ENCODE peak calls at places on chromosomes 1 and 21, in ten cellular contexts. M is CD8-positive, alpha-beta T cell; W is upper lobe of right lung; Y is fibroblast of lung; X is brain microvascular endothelial cell; C is tibial artery; T is neural progenitor cell; Z is esophagus squamous epithelium; O is HCT116; L is thoracic aorta. R is an unnamed sample.

GRCh38 chr1:51193564-51193963 is 42.5 kb upstream of the RNF11 start:
- DNase-seq in M (no peak), W (no peak), Y (no peak), X (no peak), C (no peak), T (no peak), Z (no peak), O (no peak), L (no peak), R (no peak)

GRCh38 chr1:14113841-14114567 is 414.0 kb downstream of the PRDM2 start:
- DNase-seq in M (no peak), W (peak; percentile 68), Y (peak; percentile 50), X (no peak), C (no peak), T (peak; percentile 87), Z (no peak), O (no peak), L (no peak), R (no peak)

GRCh38 chr1:7584643-7585042 is 186.5 kb upstream of the VAMP3 start:
- DNase-seq in M (no peak), W (no peak), Y (no peak), X (no peak), C (peak; percentile 55), T (no peak), Z (no peak), O (no peak), L (no peak), R (no peak)

GRCh38 chr1:92695104-92695503 is 89.8 kb downstream of the EVI5 start:
- DNase-seq in M (no peak), W (no peak), Y (no peak), X (no peak), C (no peak), T (no peak), Z (no peak), O (no peak), L (no peak), R (no peak)

GRCh38 chr21:42118901-42119300 is 47.8 kb downstream of the UMODL1 start:
- DNase-seq in M (no peak), W (no peak), Y (no peak), X (no peak), C (no peak), T (no peak), Z (no peak), O (no peak), L (no peak), R (peak; percentile 60)

GRCh38 chr1:166165661-166166399 is 971 bp downstream of the FAM78B start:
- DNase-seq in M (no peak), W (no peak), Y (peak; percentile 26), X (no peak), C (peak; percentile 64), T (peak; percentile 41), Z (no peak), O (no peak), L (no peak), R (no peak)

GRCh38 chr1:30185313-30185712 is 538.1 kb downstream of the MATN1 start:
- DNase-seq in M (no peak), W (no peak), Y (no peak), X (no peak), C (no peak), T (no peak), Z (no peak), O (no peak), L (no peak), R (no peak)

GRCh38 chr1:15218287-15219279 is 28.4 kb upstream of the FHAD1 start:
- DNase-seq in M (no peak), W (peak; percentile 55), Y (peak; percentile 19), X (peak; percentile 89), C (no peak), T (no peak), Z (no peak), O (peak; percentile 23), L (no peak), R (no peak)

GRCh38 chr1:233909195-233909594 is 4.7 kb downstream of the SLC35F3 start:
- DNase-seq in M (no peak), W (no peak), Y (no peak), X (no peak), C (no peak), T (no peak), Z (no peak), O (peak; percentile 96), L (no peak), R (no peak)

GRCh38 chr1:163664706-163665321 is 343.1 kb downstream of the NUF2 start:
- DNase-seq in M (no peak), W (no peak), Y (peak; percentile 81), X (no peak), C (no peak), T (no peak), Z (no peak), O (no peak), L (no peak), R (no peak)

GRCh38 chr1:85297855-85298629 is 21.6 kb upstream of the BCL10 start:
- DNase-seq in M (peak; percentile 61), W (no peak), Y (peak; percentile 100), X (peak; percentile 96), C (no peak), T (no peak), Z (no peak), O (peak; percentile 89), L (peak; percentile 43), R (peak; percentile 45)

GRCh38 chr21:39837861-39838359 is 29.3 kb upstream of the PCP4 start:
- DNase-seq in M (no peak), W (no peak), Y (no peak), X (no peak), C (no peak), T (no peak), Z (no peak), O (no peak), L (no peak), R (no peak)

GRCh38 chr21:44301961-44302406 is 2.1 kb downstream of the PFKL start:
- DNase-seq in M (no peak), W (no peak), Y (no peak), X (no peak), C (no peak), T (no peak), Z (no peak), O (no peak), L (no peak), R (no peak)
- H3K27ac ChIP-seq in M (no peak overlapping the region), W (no peak overlapping the region), Y (no peak overlapping the region), X (no peak overlapping the region), C (no peak overlapping the region), T (no peak overlapping the region), Z (peak overlapping the region; percentile 43), O (peak overlapping the region; percentile 18), L (no peak overlapping the region), R (peak overlapping the region; percentile 11)

GRCh38 chr1:53383471-53383870 is 55.6 kb upstream of the LRP8 start:
- DNase-seq in M (no peak), W (no peak), Y (no peak), X (no peak), C (no peak), T (no peak), Z (no peak), O (no peak), L (no peak), R (no peak)
- H3K27me3 ChIP-seq in M (no peaks in the 10 kb centered on the region), W (no peaks in the 10 kb centered on the region), Y (peaks cover 6% of the 10 kb centered on the region), X (no peaks in the 10 kb centered on the region), C (peaks cover 17% of the 10 kb centered on the region), T (no peaks in the 10 kb centered on the region), Z (no peaks in the 10 kb centered on the region), O (no peaks in the 10 kb centered on the region), L (no peaks in the 10 kb centered on the region), R (peaks cover 3% of the 10 kb centered on the region)

GRCh38 chr1:201675143-201675542 is 136.2 kb downstream of the NAV1 start:
- DNase-seq in M (no peak), W (no peak), Y (no peak), X (no peak), C (no peak), T (no peak), Z (no peak), O (no peak), L (no peak), R (no peak)
- H3K27ac ChIP-seq in M (no peak overlapping the region), W (no peak overlapping the region), Y (no peak overlapping the region), X (no peak overlapping the region), C (no peak overlapping the region), T (no peak overlapping the region), Z (no peak overlapping the region), O (no peak overlapping the region), L (no peak overlapping the region), R (no peak overlapping the region)

GRCh38 chr1:203441811-203442210 is 33.8 kb upstream of the PRELP start:
- DNase-seq in M (no peak), W (no peak), Y (no peak), X (no peak), C (no peak), T (no peak), Z (no peak), O (no peak), L (no peak), R (no peak)
- H3K27me3 ChIP-seq in M (no peaks in the 10 kb centered on the region), W (peaks cover 6% of the 10 kb centered on the region), Y (peaks cover 7% of the 10 kb centered on the region), X (peaks cover 2% of the 10 kb centered on the region), C (no peaks in the 10 kb centered on the region), T (no peaks in the 10 kb centered on the region), Z (no peaks in the 10 kb centered on the region), O (peaks cover 24% of the 10 kb centered on the region), L (no peaks in the 10 kb centered on the region), R (peaks cover 12% of the 10 kb centered on the region)

DNA sequence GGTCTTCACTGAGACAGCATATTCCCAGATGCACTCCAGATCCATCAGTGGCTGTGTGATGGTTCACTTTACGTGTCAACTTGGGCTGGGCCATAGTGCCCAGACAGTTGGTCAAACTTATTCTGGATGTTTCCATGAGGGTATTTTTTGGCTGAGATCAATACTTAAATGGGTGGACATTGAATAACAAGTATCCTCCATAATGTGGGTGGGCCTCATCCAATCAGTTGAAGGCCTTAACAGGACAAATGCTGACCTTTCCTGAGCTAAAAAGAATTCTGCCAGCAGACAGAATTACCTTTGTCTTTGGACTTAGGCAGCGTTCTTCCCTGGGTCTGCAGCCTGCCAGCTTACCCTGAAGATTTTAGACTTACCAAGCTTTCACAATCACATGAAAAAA is 513.0 kb downstream of the LTN1 start:
- DNase-seq in M (no peak), W (no peak), Y (no peak), X (no peak), C (no peak), T (no peak), Z (no peak), O (no peak), L (no peak), R (no peak)
- H3K27ac ChIP-seq in M (no peak overlapping the region), W (no peak overlapping the region), Y (no peak overlapping the region), X (no peak overlapping the region), C (no peak overlapping the region), T (no peak overlapping the region), Z (no peak overlapping the region), O (no peak overlapping the region), L (no peak overlapping the region), R (no peak overlapping the region)

R was measured in CD4-positive, CD25-positive, alpha-beta regulatory T cell.